ENCODE peak calls at places on chromosome 13, in four cellular contexts. One of them, this sample, is unnamed.

GRCh38 chr13:39952244-39953233 is 297.1 kb downstream of the COG6 start:
- DNase-seq in endothelial cell of umbilical vein: peak; percentile 97
- DNase-seq in K562: no peak
- DNase-seq in IMR-90: peak; percentile 11
- DNase-seq in this sample: no peak

GRCh38 chr13:55553736-55554135 is 1587.0 kb upstream of the PRR20A start:
- DNase-seq in IMR-90: no peak
- DNase-seq in K562: no peak
- DNase-seq in endothelial cell of umbilical vein: no peak
- DNase-seq in this sample: no peak

GRCh38 chr13:36796052-36796451 is 23.0 kb upstream of the RFXAP start:
- DNase-seq in endothelial cell of umbilical vein: no peak
- DNase-seq in K562: no peak
- DNase-seq in IMR-90: no peak
- DNase-seq in this sample: no peak

GRCh38 chr13:29908411-29908810 is 58.0 kb upstream of the UBL3 start:
- DNase-seq in IMR-90: peak; percentile 80
- DNase-seq in K562: no peak
- DNase-seq in endothelial cell of umbilical vein: no peak
- DNase-seq in this sample: no peak

GRCh38 chr13:32175307-32175706 is 139.9 kb downstream of the ZAR1L start:
- DNase-seq in K562: peak; percentile 70
- DNase-seq in endothelial cell of umbilical vein: no peak
- DNase-seq in IMR-90: no peak
- DNase-seq in this sample: no peak

GRCh38 chr13:97627566-97627965 is 193.6 kb downstream of the RAP2A start:
- DNase-seq in IMR-90: peak; percentile 95
- DNase-seq in K562: peak; percentile 10
- DNase-seq in endothelial cell of umbilical vein: no peak
- DNase-seq in this sample: no peak

GRCh38 chr13:55440465-55441085 is 1700.1 kb upstream of the PRR20A start:
- DNase-seq in K562: no peak
- DNase-seq in IMR-90: no peak
- DNase-seq in endothelial cell of umbilical vein: no peak
- DNase-seq in this sample: no peak

GRCh38 chr13:30108913-30109237 is 198.5 kb downstream of the KATNAL1 start:
- DNase-seq in endothelial cell of umbilical vein: no peak
- DNase-seq in K562: no peak
- DNase-seq in IMR-90: no peak
- DNase-seq in this sample: no peak

GRCh38 chr13:50993908-50994307 is 84.3 kb downstream of the RNASEH2B start:
- DNase-seq in K562: no peak
- DNase-seq in endothelial cell of umbilical vein: no peak
- DNase-seq in IMR-90: no peak
- DNase-seq in this sample: no peak

GRCh38 chr13:38429916-38430315 is 80.3 kb downstream of the UFM1 start:
- DNase-seq in IMR-90: no peak
- DNase-seq in K562: no peak
- DNase-seq in endothelial cell of umbilical vein: no peak
- DNase-seq in this sample: no peak

GRCh38 chr13:20151016-20151415 is 9.8 kb downstream of the GJA3 start:
- DNase-seq in K562: peak; percentile 18
- DNase-seq in IMR-90: no peak
- DNase-seq in endothelial cell of umbilical vein: no peak
- DNase-seq in this sample: no peak

GRCh38 chr13:32736648-32737047 is 150.4 kb downstream of the PDS5B start:
- DNase-seq in IMR-90: no peak
- DNase-seq in endothelial cell of umbilical vein: peak; percentile 55
- DNase-seq in K562: no peak
- DNase-seq in this sample: no peak

GRCh38 chr13:85693889-85694511 is 105.2 kb downstream of the SLITRK6 start:
- DNase-seq in endothelial cell of umbilical vein: no peak
- DNase-seq in IMR-90: peak; percentile 44
- DNase-seq in K562: no peak
- DNase-seq in this sample: no peak

GRCh38 chr13:24274452-24274971 is 34.9 kb upstream of the C1QTNF9 start:
- DNase-seq in IMR-90: peak; percentile 59
- DNase-seq in endothelial cell of umbilical vein: no peak
- DNase-seq in K562: no peak
- DNase-seq in this sample: peak; percentile 88

GRCh38 chr13:19606152-19606551 is 27.3 kb upstream of the MPHOSPH8 start:
- DNase-seq in endothelial cell of umbilical vein: no peak
- DNase-seq in K562: no peak
- DNase-seq in IMR-90: peak; percentile 48
- DNase-seq in this sample: no peak

GRCh38 chr13:100588350-100589177 is at the start of gene GGACT:
- DNase-seq in K562: peak; percentile 90
- DNase-seq in IMR-90: peak; percentile 37
- DNase-seq in endothelial cell of umbilical vein: peak; percentile 56
- DNase-seq in this sample: peak; percentile 13

GRCh38 chr13:75636339-75637095 is 387 bp downstream of the LMO7 start:
- DNase-seq in IMR-90: peak; percentile 46
- DNase-seq in K562: peak; percentile 6
- DNase-seq in endothelial cell of umbilical vein: peak; percentile 37
- DNase-seq in this sample: no peak

DNA sequence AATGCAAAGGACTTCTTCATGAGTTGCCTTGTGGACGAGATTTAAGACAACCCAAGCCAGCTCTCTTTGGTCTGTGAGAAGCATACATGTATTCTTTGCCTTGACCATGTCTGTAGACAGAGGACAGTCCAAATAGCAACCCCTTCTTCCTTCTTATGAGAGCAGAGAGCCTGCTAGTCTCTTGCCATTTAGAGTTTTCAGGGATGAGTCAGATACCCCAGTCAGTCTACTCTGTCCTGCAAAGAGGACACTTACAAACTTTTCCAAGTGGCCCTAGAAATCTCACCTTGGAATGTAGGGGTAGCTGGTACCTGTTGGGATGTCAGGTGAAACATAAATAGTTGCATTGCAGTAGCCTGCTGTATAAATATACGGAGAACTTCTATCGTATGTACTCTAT is 36.7 kb downstream of the DNAJC3 start:
- DNase-seq in IMR-90: peak; percentile 27
- DNase-seq in endothelial cell of umbilical vein: no peak
- DNase-seq in K562: no peak
- DNase-seq in this sample: no peak
- TF ChIP-seq FOS in IMR-90: no peak
- TF ChIP-seq FOS in endothelial cell of umbilical vein: no peak
- TF ChIP-seq FOS in K562: no peak
- TF ChIP-seq FOS in this sample: no peak

GRCh38 chr13:42040730-42041016 is 7.8 kb upstream of the DGKH start:
- DNase-seq in IMR-90: no peak
- DNase-seq in endothelial cell of umbilical vein: no peak
- DNase-seq in K562: peak; percentile 27
- DNase-seq in this sample: no peak
- TF ChIP-seq FOS in IMR-90: no peak
- TF ChIP-seq FOS in endothelial cell of umbilical vein: no peak
- TF ChIP-seq FOS in K562: no peak
- TF ChIP-seq FOS in this sample: no peak

GRCh38 chr13:110346661-110347067 is 39.6 kb downstream of the COL4A2 start:
- DNase-seq in endothelial cell of umbilical vein: no peak
- DNase-seq in K562: no peak
- DNase-seq in IMR-90: no peak
- DNase-seq in this sample: no peak

GRCh38 chr13:110348751-110349150 is 41.7 kb downstream of the COL4A2 start:
- DNase-seq in K562: no peak
- DNase-seq in IMR-90: no peak
- DNase-seq in endothelial cell of umbilical vein: no peak
- DNase-seq in this sample: no peak

GRCh38 chr13:110348309-110348625 is 41.2 kb downstream of the COL4A2 start:
- DNase-seq in endothelial cell of umbilical vein: peak; percentile 80
- DNase-seq in K562: no peak
- DNase-seq in IMR-90: no peak
- DNase-seq in this sample: no peak

GRCh38 chr13:110347088-110347487 is 40.0 kb downstream of the COL4A2 start:
- DNase-seq in K562: no peak
- DNase-seq in IMR-90: no peak
- DNase-seq in endothelial cell of umbilical vein: no peak
- DNase-seq in this sample: no peak

DNA sequence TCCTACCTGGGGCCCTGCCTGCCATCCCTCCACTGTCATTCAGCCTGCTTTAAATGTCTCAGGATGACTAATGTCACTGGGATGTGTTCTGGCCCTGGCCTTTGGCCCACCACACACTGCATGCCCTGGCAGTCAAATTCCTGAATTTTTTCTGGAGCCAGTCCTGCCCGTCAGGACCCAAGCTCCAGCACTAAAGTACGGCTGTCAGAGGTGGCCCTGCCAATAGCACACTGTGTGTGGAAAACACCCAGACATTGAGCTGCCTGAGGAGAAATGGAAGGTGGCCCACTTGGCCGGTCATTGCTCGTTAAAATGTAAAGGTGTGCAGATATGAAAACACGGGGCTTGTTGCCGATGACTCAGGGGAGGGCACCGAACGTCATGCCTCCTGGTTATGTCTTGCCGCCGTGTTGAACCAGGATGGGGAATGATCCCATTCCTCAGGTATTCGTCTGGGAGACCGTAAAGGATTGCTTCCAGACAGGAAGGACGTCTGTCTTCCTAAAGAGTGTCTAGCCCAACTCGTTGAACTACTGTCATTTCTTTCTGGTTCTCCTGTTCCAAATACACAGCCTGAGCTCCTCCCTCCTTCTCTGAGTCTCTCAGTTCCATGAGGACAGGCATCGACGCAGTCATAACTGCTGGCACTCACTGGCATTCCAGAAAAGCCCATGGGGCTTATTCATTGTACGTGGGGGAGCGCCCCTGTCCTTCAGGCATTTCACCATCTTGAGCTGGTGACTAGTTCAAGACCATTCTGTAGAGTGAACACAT is 40.6 kb downstream of the COL4A2 start:
- DNase-seq in K562: no peak
- DNase-seq in IMR-90: peak; percentile 90
- DNase-seq in endothelial cell of umbilical vein: no peak
- DNase-seq in this sample: no peak
- TF ChIP-seq FOS in K562: no peak
- TF ChIP-seq FOS in IMR-90: peak; percentile 69
- TF ChIP-seq FOS in endothelial cell of umbilical vein: no peak
- TF ChIP-seq FOS in this sample: no peak

DNA sequence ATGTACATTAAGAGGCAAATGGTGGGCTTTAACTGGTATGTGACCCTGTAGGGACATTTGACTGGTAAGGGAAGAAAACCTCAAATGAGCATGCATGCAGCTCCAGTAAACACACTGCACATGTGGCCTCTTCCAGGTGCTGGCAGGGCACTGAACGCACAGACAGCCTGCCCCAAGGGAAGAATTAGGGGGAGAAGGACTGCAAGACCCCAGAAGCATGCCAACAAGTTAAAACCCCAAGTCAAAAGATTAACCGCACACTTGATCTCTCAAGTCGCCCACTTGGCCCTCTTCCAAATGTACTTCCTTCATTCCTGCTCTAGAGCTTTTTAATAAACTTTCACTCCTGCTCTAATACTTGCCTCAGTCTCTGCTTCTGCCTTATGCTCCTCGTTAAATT is 46.9 kb upstream of the SLITRK1 start:
- DNase-seq in endothelial cell of umbilical vein: no peak
- DNase-seq in K562: no peak
- DNase-seq in IMR-90: no peak
- DNase-seq in this sample: no peak
- TF ChIP-seq FOS in endothelial cell of umbilical vein: no peak
- TF ChIP-seq FOS in K562: no peak
- TF ChIP-seq FOS in IMR-90: no peak
- TF ChIP-seq FOS in this sample: no peak

DNA sequence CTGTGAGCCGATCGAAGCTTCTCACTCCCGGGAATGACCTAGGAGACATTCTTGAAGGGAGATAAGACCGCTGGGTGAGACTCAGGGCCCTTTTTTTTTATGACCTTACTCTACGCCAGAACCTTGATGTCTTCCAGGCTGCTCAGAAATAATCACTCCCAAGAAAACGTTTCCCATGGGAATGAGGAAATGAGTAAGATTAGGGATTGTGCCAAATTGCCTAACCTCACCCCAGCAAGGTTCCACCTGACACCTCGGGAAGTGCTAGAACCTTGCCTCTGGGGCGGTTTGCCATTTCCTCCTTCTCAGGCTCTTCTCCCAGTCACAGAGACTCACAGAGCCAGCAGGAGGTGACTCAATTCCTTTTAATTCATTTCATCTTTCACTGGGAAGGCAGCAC is 2.3 kb downstream of the SLC46A3 start:
- DNase-seq in IMR-90: peak; percentile 83
- DNase-seq in endothelial cell of umbilical vein: peak; percentile 90
- DNase-seq in K562: no peak
- DNase-seq in this sample: no peak
- TF ChIP-seq FOS in IMR-90: no peak
- TF ChIP-seq FOS in endothelial cell of umbilical vein: peak; percentile 73
- TF ChIP-seq FOS in K562: no peak
- TF ChIP-seq FOS in this sample: no peak

This sample was measured in GM12878.